ENCODE peak calls at places on chromosome 5, in ten cellular contexts. G, V, O, N, U, Y, P, I, M and E are unnamed samples.

GRCh38 chr5:94266170-94266569 is 352.2 kb downstream of the KIAA0825 start:
- DNase-seq in G (no peak), M (no peak), O (no peak), N (no peak), V (no peak), I (no peak), Y (no peak), U (no peak), P (no peak), E (no peak)

GRCh38 chr5:93162201-93162654 is 418.8 kb downstream of the NR2F1-AS1 start:
- DNase-seq in U (no peak), V (no peak), I (peak), Y (no peak), N (peak), O (no peak), G (no peak), M (no peak), P (peak), E (peak)

GRCh38 chr5:151151263-151151660 is 6.3 kb downstream of the ANXA6 start:
- DNase-seq in G (no peak), O (peak), V (no peak), Y (no peak), M (no peak), N (no peak), I (no peak), P (no peak), U (no peak), E (no peak)

GRCh38 chr5:97425511-97425910 is 242.5 kb upstream of the RIOK2 start:
- DNase-seq in M (no peak), P (no peak), N (no peak), G (no peak), I (peak), U (no peak), V (no peak), O (no peak), Y (peak), E (no peak)

GRCh38 chr5:179559280-179560252 is 9.2 kb downstream of the RUFY1 start:
- DNase-seq in P (peak), U (peak), I (peak), Y (peak), O (peak), N (peak), V (peak), G (peak), M (peak), E (peak)

GRCh38 chr5:113634957-113635356 is 121.5 kb downstream of the YTHDC2 start:
- DNase-seq in V (no peak), P (no peak), N (no peak), U (no peak), M (no peak), G (no peak), O (no peak), Y (no peak), I (no peak), E (no peak)

GRCh38 chr5:139966856-139967255 is 76.2 kb downstream of the NRG2 start:
- DNase-seq in V (no peak), N (no peak), M (no peak), I (no peak), U (no peak), O (no peak), P (no peak), Y (no peak), G (no peak), E (no peak)

GRCh38 chr5:33936004-33936380 is 194 bp upstream of the RXFP3 start:
- DNase-seq in I (peak), N (peak), Y (peak), P (peak), O (peak), U (peak), G (peak), V (peak), M (peak), E (no peak)

GRCh38 chr5:100832252-100833230 is 70.5 kb downstream of the ST8SIA4 start:
- DNase-seq in O (no peak), U (no peak), I (no peak), M (no peak), P (no peak), N (no peak), Y (no peak), G (no peak), V (no peak), E (no peak)

GRCh38 chr5:124061663-124062062 is 549.7 kb downstream of the CSNK1G3 start:
- DNase-seq in G (peak), U (no peak), Y (no peak), I (no peak), N (no peak), M (no peak), P (no peak), O (no peak), V (no peak), E (no peak)

GRCh38 chr5:151094054-151094858 is 13.4 kb upstream of the TNIP1 start:
- DNase-seq in P (no peak), V (no peak), M (no peak), G (no peak), O (peak), I (no peak), U (no peak), N (peak), Y (peak), E (no peak)

GRCh38 chr5:142250119-142250518 is 74.7 kb downstream of the SPRY4 start:
- DNase-seq in P (no peak), U (no peak), Y (no peak), M (no peak), O (no peak), V (no peak), N (no peak), G (no peak), I (no peak), E (no peak)

GRCh38 chr5:132387649-132388117 is 18.2 kb downstream of the SLC22A5 start:
- DNase-seq in P (no peak), G (peak), I (no peak), V (peak), M (peak), U (no peak), N (peak), O (no peak), Y (peak), E (no peak)

GRCh38 chr5:160694896-160695295 is 157.1 kb downstream of the ATP10B start:
- DNase-seq in Y (no peak), U (no peak), O (no peak), V (no peak), G (no peak), P (no peak), I (no peak), M (no peak), N (no peak), E (no peak)

GRCh38 chr5:152051499-152052454 is 127.1 kb upstream of the GLRA1 start:
- DNase-seq in G (no peak), V (no peak), M (no peak), P (no peak), O (no peak), U (no peak), I (peak), Y (no peak), N (no peak), E (no peak)

GRCh38 chr5:134140530-134141201 is 26.2 kb downstream of the TCF7 start:
- DNase-seq in N (peak), O (peak), U (no peak), P (peak), Y (peak), I (peak), V (peak), G (peak), M (peak), E (peak)

GRCh38 chr5:135829179-135829578 is 5.3 kb upstream of the SLC25A48 start:
- DNase-seq in Y (no peak), N (no peak), G (no peak), U (no peak), V (no peak), O (no peak), M (no peak), I (no peak), P (no peak), E (no peak)

GRCh38 chr5:142826741-142827492 is 56.7 kb downstream of the ARHGAP26 start:
- DNase-seq in M (no peak), P (no peak), N (no peak), Y (no peak), O (peak), V (peak), G (no peak), I (no peak), U (no peak), E (no peak)

GRCh38 chr5:72138943-72139467 is 31.7 kb downstream of the MAP1B start:
- DNase-seq in O (peak), M (no peak), P (no peak), V (peak), U (no peak), N (no peak), I (no peak), Y (no peak), G (no peak), E (no peak)

GRCh38 chr5:56543431-56544385 is 271.6 kb upstream of the MAP3K1 start:
- DNase-seq in Y (no peak), O (no peak), I (no peak), V (no peak), M (no peak), U (no peak), G (no peak), N (no peak), P (no peak), E (no peak)

GRCh38 chr5:39570418-39571027 is 145.7 kb upstream of the DAB2 start:
- DNase-seq in I (no peak), G (no peak), V (no peak), Y (no peak), M (peak), N (peak), P (no peak), O (no peak), U (no peak), E (peak)